ENCODE peak calls at places on chromosomes 2 and 18, in five cellular contexts. One of them, this sample, is unnamed.

GRCh38 chr2:217935901-217936684 is 66.7 kb downstream of the TNS1 start:
- DNase-seq in tibial nerve: no peak
- DNase-seq in PC-9: no peak
- DNase-seq in brain microvascular endothelial cell: no peak
- DNase-seq in ovary: no peak
- DNase-seq in this sample: peak; percentile 74

GRCh38 chr18:28735731-28736130 is 558.8 kb upstream of the CDH2 start:
- DNase-seq in tibial nerve: no peak
- DNase-seq in brain microvascular endothelial cell: peak; percentile 28
- DNase-seq in ovary: no peak
- DNase-seq in PC-9: no peak
- DNase-seq in this sample: no peak

GRCh38 chr2:111221701-111222100 is 101.0 kb downstream of the BCL2L11 start:
- DNase-seq in tibial nerve: no peak
- DNase-seq in brain microvascular endothelial cell: no peak
- DNase-seq in PC-9: no peak
- DNase-seq in ovary: no peak
- DNase-seq in this sample: no peak

GRCh38 chr2:64262068-64262467 is 117.8 kb upstream of the PELI1 start:
- DNase-seq in tibial nerve: no peak
- DNase-seq in brain microvascular endothelial cell: no peak
- DNase-seq in ovary: no peak
- DNase-seq in PC-9: peak; percentile 34
- DNase-seq in this sample: no peak

GRCh38 chr2:11778923-11779757 is 32.7 kb downstream of the LPIN1 start:
- DNase-seq in brain microvascular endothelial cell: peak; percentile 57
- DNase-seq in tibial nerve: peak; percentile 79
- DNase-seq in PC-9: peak; percentile 54
- DNase-seq in ovary: peak; percentile 87
- DNase-seq in this sample: peak; percentile 95

GRCh38 chr18:77111449-77112160 is 21.0 kb downstream of the MBP start:
- DNase-seq in tibial nerve: no peak
- DNase-seq in ovary: no peak
- DNase-seq in PC-9: no peak
- DNase-seq in brain microvascular endothelial cell: no peak
- DNase-seq in this sample: no peak

GRCh38 chr2:176093889-176094232 is 1.3 kb downstream of the HOXD13 start:
- DNase-seq in brain microvascular endothelial cell: no peak
- DNase-seq in ovary: no peak
- DNase-seq in tibial nerve: no peak
- DNase-seq in PC-9: no peak
- DNase-seq in this sample: no peak

GRCh38 chr2:9071032-9071431 is 67.5 kb upstream of the MBOAT2 start:
- DNase-seq in tibial nerve: no peak
- DNase-seq in brain microvascular endothelial cell: peak; percentile 75
- DNase-seq in ovary: no peak
- DNase-seq in PC-9: peak; percentile 98
- DNase-seq in this sample: peak; percentile 78

GRCh38 chr2:79219383-79219988 is 59.9 kb upstream of the REG3A start:
- DNase-seq in tibial nerve: peak; percentile 44
- DNase-seq in PC-9: peak; percentile 40
- DNase-seq in ovary: no peak
- DNase-seq in brain microvascular endothelial cell: peak; percentile 4
- DNase-seq in this sample: no peak

GRCh38 chr2:223865907-223866508 is 28.6 kb upstream of the AP1S3 start:
- DNase-seq in brain microvascular endothelial cell: no peak
- DNase-seq in ovary: no peak
- DNase-seq in PC-9: no peak
- DNase-seq in tibial nerve: no peak
- DNase-seq in this sample: no peak

GRCh38 chr18:12288406-12288762 is 19.7 kb upstream of the TUBB6 start:
- DNase-seq in PC-9: no peak
- DNase-seq in ovary: no peak
- DNase-seq in tibial nerve: no peak
- DNase-seq in brain microvascular endothelial cell: no peak
- DNase-seq in this sample: no peak

GRCh38 chr2:27050281-27050995 is 1.0 kb upstream of the AGBL5 start:
- DNase-seq in ovary: peak; percentile 95
- DNase-seq in tibial nerve: peak; percentile 98
- DNase-seq in brain microvascular endothelial cell: peak; percentile 89
- DNase-seq in PC-9: peak; percentile 95
- DNase-seq in this sample: peak; percentile 76

GRCh38 chr2:215619022-215619958 is 183.4 kb upstream of the FN1 start:
- DNase-seq in brain microvascular endothelial cell: peak; percentile 95
- DNase-seq in PC-9: peak; percentile 95
- DNase-seq in ovary: no peak
- DNase-seq in tibial nerve: no peak
- DNase-seq in this sample: no peak

GRCh38 chr2:9336534-9337354 is 86.6 kb downstream of the ITGB1BP1 start:
- DNase-seq in PC-9: peak; percentile 78
- DNase-seq in ovary: peak; percentile 70
- DNase-seq in tibial nerve: peak; percentile 68
- DNase-seq in brain microvascular endothelial cell: peak; percentile 98
- DNase-seq in this sample: peak; percentile 72

GRCh38 chr2:221402072-221402471 is 170.0 kb downstream of the EPHA4 start:
- DNase-seq in tibial nerve: no peak
- DNase-seq in PC-9: peak; percentile 74
- DNase-seq in brain microvascular endothelial cell: peak; percentile 53
- DNase-seq in ovary: no peak
- DNase-seq in this sample: peak; percentile 48

GRCh38 chr2:237287874-237288273 is 126.1 kb downstream of the COL6A3 start:
- DNase-seq in tibial nerve: no peak
- DNase-seq in brain microvascular endothelial cell: peak; percentile 40
- DNase-seq in ovary: no peak
- DNase-seq in PC-9: no peak
- DNase-seq in this sample: no peak

GRCh38 chr2:96342085-96342484 is 6.5 kb downstream of the NCAPH start:
- DNase-seq in PC-9: peak; percentile 68
- DNase-seq in ovary: no peak
- DNase-seq in brain microvascular endothelial cell: peak; percentile 94
- DNase-seq in tibial nerve: no peak
- DNase-seq in this sample: peak; percentile 78

GRCh38 chr2:178949151-178949550 is 100.8 kb downstream of the CCDC141 start:
- DNase-seq in PC-9: no peak
- DNase-seq in ovary: no peak
- DNase-seq in tibial nerve: no peak
- DNase-seq in brain microvascular endothelial cell: no peak
- DNase-seq in this sample: no peak

GRCh38 chr2:37585982-37586621 is 85.3 kb downstream of the CDC42EP3 start:
- DNase-seq in ovary: peak; percentile 47
- DNase-seq in PC-9: peak; percentile 92
- DNase-seq in brain microvascular endothelial cell: peak; percentile 91
- DNase-seq in tibial nerve: peak; percentile 59
- DNase-seq in this sample: peak; percentile 91

GRCh38 chr2:237865623-237866041 is 6.2 kb downstream of the RAMP1 start:
- DNase-seq in ovary: no peak
- DNase-seq in brain microvascular endothelial cell: no peak
- DNase-seq in tibial nerve: no peak
- DNase-seq in PC-9: no peak
- DNase-seq in this sample: no peak

GRCh38 chr2:135709992-135710391 is 31.7 kb upstream of the UBXN4 start:
- DNase-seq in PC-9: no peak
- DNase-seq in brain microvascular endothelial cell: peak; percentile 53
- DNase-seq in ovary: peak; percentile 72
- DNase-seq in tibial nerve: peak; percentile 51
- DNase-seq in this sample: peak; percentile 28

GRCh38 chr2:74513605-74514367 is 464 bp upstream of the TLX2 start:
- DNase-seq in tibial nerve: no peak
- DNase-seq in ovary: no peak
- DNase-seq in brain microvascular endothelial cell: no peak
- DNase-seq in PC-9: no peak
- DNase-seq in this sample: no peak
- H3K4me3 ChIP-seq in tibial nerve: no peak overlapping the region
- H3K4me3 ChIP-seq in ovary: no peak overlapping the region
- H3K4me3 ChIP-seq in brain microvascular endothelial cell: no peak overlapping the region
- H3K4me3 ChIP-seq in PC-9: no peak overlapping the region
- H3K4me3 ChIP-seq in this sample: peak overlapping the region; percentile 23

DNA sequence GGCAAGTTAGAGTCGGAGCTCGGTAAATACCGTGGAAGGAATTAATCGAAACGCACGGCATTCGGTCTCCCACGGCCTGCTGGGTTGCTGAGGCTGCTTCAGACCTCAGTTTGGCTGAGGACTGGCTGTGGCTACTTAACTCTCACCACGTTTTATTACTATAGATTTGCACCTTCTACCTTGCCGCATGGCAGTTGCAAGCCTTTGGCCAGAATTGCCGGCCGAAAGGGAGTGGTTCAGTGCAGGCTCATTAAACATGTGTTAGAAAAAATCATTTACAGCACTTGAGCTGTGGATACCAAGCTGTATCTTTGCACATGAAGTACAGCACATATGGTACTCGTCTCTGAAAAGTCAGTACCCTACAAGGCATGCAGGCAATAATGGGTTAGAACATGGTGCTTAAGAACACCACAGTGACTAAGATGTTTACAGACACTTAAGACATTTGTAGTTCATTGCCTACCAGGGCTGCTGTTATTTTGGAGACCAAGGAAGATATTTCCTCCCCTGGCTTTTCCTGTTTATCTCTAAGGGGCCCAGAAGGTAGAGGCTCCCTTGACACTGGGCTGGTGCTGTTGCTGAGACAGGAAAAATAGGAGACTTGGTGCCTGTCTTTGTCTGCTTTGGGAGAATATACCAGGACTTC is 103.1 kb downstream of the ZNF532 start:
- DNase-seq in brain microvascular endothelial cell: no peak
- DNase-seq in PC-9: no peak
- DNase-seq in tibial nerve: no peak
- DNase-seq in ovary: no peak
- DNase-seq in this sample: no peak
- H3K36me3 ChIP-seq in brain microvascular endothelial cell: no peaks in the 10 kb centered on the region
- H3K36me3 ChIP-seq in PC-9: no peaks in the 10 kb centered on the region
- H3K36me3 ChIP-seq in tibial nerve: peaks cover 53% of the 10 kb centered on the region
- H3K36me3 ChIP-seq in ovary: no peaks in the 10 kb centered on the region
- H3K36me3 ChIP-seq in this sample: peaks cover 5% of the 10 kb centered on the region

GRCh38 chr18:48831113-48831759 is 119.5 kb downstream of the SMAD7 start:
- DNase-seq in PC-9: no peak
- DNase-seq in brain microvascular endothelial cell: no peak
- DNase-seq in ovary: no peak
- DNase-seq in tibial nerve: no peak
- DNase-seq in this sample: no peak

GRCh38 chr18:48833701-48834394 is 116.9 kb downstream of the SMAD7 start:
- DNase-seq in PC-9: peak; percentile 46
- DNase-seq in brain microvascular endothelial cell: no peak
- DNase-seq in tibial nerve: no peak
- DNase-seq in ovary: no peak
- DNase-seq in this sample: peak; percentile 32

GRCh38 chr18:48831802-48832201 is 119.0 kb downstream of the SMAD7 start:
- DNase-seq in ovary: no peak
- DNase-seq in PC-9: no peak
- DNase-seq in brain microvascular endothelial cell: no peak
- DNase-seq in tibial nerve: no peak
- DNase-seq in this sample: no peak

GRCh38 chr18:48834421-48835011 is 116.2 kb downstream of the SMAD7 start:
- DNase-seq in PC-9: peak; percentile 96
- DNase-seq in ovary: no peak
- DNase-seq in tibial nerve: peak; percentile 50
- DNase-seq in brain microvascular endothelial cell: peak; percentile 87
- DNase-seq in this sample: peak; percentile 98

GRCh38 chr18:48832961-48833700 is 117.6 kb downstream of the SMAD7 start:
- DNase-seq in PC-9: peak; percentile 92
- DNase-seq in tibial nerve: no peak
- DNase-seq in ovary: no peak
- DNase-seq in brain microvascular endothelial cell: no peak
- DNase-seq in this sample: peak; percentile 95
- H3K4me3 ChIP-seq in PC-9: peak overlapping the region; percentile 45
- H3K4me3 ChIP-seq in tibial nerve: no peak overlapping the region
- H3K4me3 ChIP-seq in ovary: no peak overlapping the region
- H3K4me3 ChIP-seq in brain microvascular endothelial cell: peak overlapping the region; percentile 27
- H3K4me3 ChIP-seq in this sample: no peak overlapping the region

GRCh38 chr2:15306706-15307105 is 254.4 kb downstream of the NBAS start:
- DNase-seq in PC-9: no peak
- DNase-seq in ovary: no peak
- DNase-seq in tibial nerve: no peak
- DNase-seq in brain microvascular endothelial cell: no peak
- DNase-seq in this sample: no peak

GRCh38 chr2:15300645-15301573 is 260.2 kb downstream of the NBAS start:
- DNase-seq in ovary: no peak
- DNase-seq in PC-9: no peak
- DNase-seq in tibial nerve: no peak
- DNase-seq in brain microvascular endothelial cell: no peak
- DNase-seq in this sample: no peak

GRCh38 chr2:15307526-15307925 is 253.6 kb downstream of the NBAS start:
- DNase-seq in brain microvascular endothelial cell: no peak
- DNase-seq in tibial nerve: no peak
- DNase-seq in PC-9: no peak
- DNase-seq in ovary: no peak
- DNase-seq in this sample: no peak

GRCh38 chr2:15302154-15302553 is 259.0 kb downstream of the NBAS start:
- DNase-seq in tibial nerve: no peak
- DNase-seq in brain microvascular endothelial cell: peak; percentile 38
- DNase-seq in ovary: no peak
- DNase-seq in PC-9: no peak
- DNase-seq in this sample: no peak

GRCh38 chr2:15303874-15304273 is 257.3 kb downstream of the NBAS start:
- DNase-seq in brain microvascular endothelial cell: no peak
- DNase-seq in tibial nerve: no peak
- DNase-seq in ovary: no peak
- DNase-seq in PC-9: no peak
- DNase-seq in this sample: no peak
- H3K36me3 ChIP-seq in brain microvascular endothelial cell: peaks cover 2% of the 10 kb centered on the region
- H3K36me3 ChIP-seq in tibial nerve: peaks cover 89% of the 10 kb centered on the region
- H3K36me3 ChIP-seq in ovary: no peaks in the 10 kb centered on the region
- H3K36me3 ChIP-seq in PC-9: peaks cover 5% of the 10 kb centered on the region
- H3K36me3 ChIP-seq in this sample: no peaks in the 10 kb centered on the region

This sample was measured in MG63.